ENCODE peak calls at places on chromosomes 6 and 20, in four cellular contexts. One of them, this sample, is unnamed.

GRCh38 chr6:105746539-105746938 is 339.6 kb upstream of the PRDM1 start:
- DNase-seq in suprapubic skin: no peak
- DNase-seq in A549: no peak
- DNase-seq in cerebellum: no peak
- DNase-seq in this sample: no peak

GRCh38 chr6:8825726-8826125 is 390.4 kb upstream of the SLC35B3 start:
- DNase-seq in suprapubic skin: no peak
- DNase-seq in A549: no peak
- DNase-seq in cerebellum: no peak
- DNase-seq in this sample: no peak

GRCh38 chr6:134424795-134425163 is 106.9 kb upstream of the SGK1 start:
- DNase-seq in cerebellum: no peak
- DNase-seq in suprapubic skin: no peak
- DNase-seq in A549: no peak
- DNase-seq in this sample: no peak

GRCh38 chr6:133983099-133983939 is 30.3 kb downstream of the TBPL1 start:
- DNase-seq in suprapubic skin: no peak
- DNase-seq in A549: no peak
- DNase-seq in cerebellum: no peak
- DNase-seq in this sample: peak; percentile 16

GRCh38 chr6:129609635-129610034 is 100.3 kb downstream of the ARHGAP18 start:
- DNase-seq in A549: no peak
- DNase-seq in suprapubic skin: no peak
- DNase-seq in cerebellum: no peak
- DNase-seq in this sample: no peak

GRCh38 chr6:169723991-169724553 is at the start of gene PHF10:
- DNase-seq in A549: no peak
- DNase-seq in cerebellum: peak; percentile 71
- DNase-seq in suprapubic skin: no peak
- DNase-seq in this sample: peak; percentile 16

GRCh38 chr6:84410377-84410776 is 182.9 kb upstream of the CEP162 start:
- DNase-seq in A549: no peak
- DNase-seq in suprapubic skin: no peak
- DNase-seq in cerebellum: no peak
- DNase-seq in this sample: no peak

GRCh38 chr20:35508493-35509218 is 20.8 kb downstream of the C20orf173 start:
- DNase-seq in A549: no peak
- DNase-seq in cerebellum: no peak
- DNase-seq in suprapubic skin: no peak
- DNase-seq in this sample: no peak

GRCh38 chr6:90008189-90008907 is 114.1 kb downstream of the GJA10 start:
- DNase-seq in suprapubic skin: no peak
- DNase-seq in cerebellum: no peak
- DNase-seq in A549: no peak
- DNase-seq in this sample: no peak

GRCh38 chr6:125188594-125189203 is 35.1 kb downstream of the TPD52L1 start:
- DNase-seq in cerebellum: no peak
- DNase-seq in suprapubic skin: no peak
- DNase-seq in A549: no peak
- DNase-seq in this sample: no peak

GRCh38 chr6:72410769-72411168 is 211.1 kb upstream of the KCNQ5 start:
- DNase-seq in suprapubic skin: no peak
- DNase-seq in A549: no peak
- DNase-seq in cerebellum: no peak
- DNase-seq in this sample: no peak

GRCh38 chr6:29924731-29925130 is 17.6 kb upstream of the HLA-A start:
- DNase-seq in A549: no peak
- DNase-seq in cerebellum: no peak
- DNase-seq in suprapubic skin: no peak
- DNase-seq in this sample: no peak

GRCh38 chr6:8182209-8182845 is 80.0 kb upstream of the EEF1E1 start:
- DNase-seq in A549: no peak
- DNase-seq in suprapubic skin: no peak
- DNase-seq in cerebellum: no peak
- DNase-seq in this sample: no peak

GRCh38 chr6:57432162-57432561 is 114.7 kb downstream of the PRIM2 start:
- DNase-seq in cerebellum: no peak
- DNase-seq in suprapubic skin: no peak
- DNase-seq in A549: no peak
- DNase-seq in this sample: no peak